ENCODE peak calls at places on chromosomes 6 and 20, in six cellular contexts. One of them, this sample, is unnamed. For H3K4me1, the result is how much of the 10 kb centered on the place peaks cover.

GRCh38 chr20:25136643-25137559 is 55.0 kb upstream of the VSX1 start:
- DNase-seq in adipocyte: peak
- DNase-seq in aorta: peak
- DNase-seq in heart left ventricle: peak
- DNase-seq in OCI-LY7: no peak
- DNase-seq in left ventricle myocardium inferior: peak
- DNase-seq in this sample: peak

GRCh38 chr20:9392892-9393857 is 121.2 kb upstream of the LAMP5 start:
- DNase-seq in adipocyte: peak
- DNase-seq in aorta: peak
- DNase-seq in heart left ventricle: peak
- DNase-seq in OCI-LY7: peak
- DNase-seq in left ventricle myocardium inferior: peak
- DNase-seq in this sample: peak

GRCh38 chr6:101208152-101208551 is 185.4 kb upstream of the GRIK2 start:
- DNase-seq in adipocyte: no peak
- DNase-seq in aorta: no peak
- DNase-seq in heart left ventricle: no peak
- DNase-seq in OCI-LY7: no peak
- DNase-seq in left ventricle myocardium inferior: no peak
- DNase-seq in this sample: no peak

GRCh38 chr20:4459081-4459480 is 262.6 kb upstream of the PRND start:
- DNase-seq in adipocyte: no peak
- DNase-seq in aorta: no peak
- DNase-seq in heart left ventricle: no peak
- DNase-seq in OCI-LY7: no peak
- DNase-seq in left ventricle myocardium inferior: no peak
- DNase-seq in this sample: no peak

GRCh38 chr6:113683968-113684367 is 173.2 kb upstream of the MARCKS start:
- DNase-seq in adipocyte: no peak
- DNase-seq in aorta: no peak
- DNase-seq in heart left ventricle: no peak
- DNase-seq in OCI-LY7: no peak
- DNase-seq in left ventricle myocardium inferior: no peak
- DNase-seq in this sample: no peak

GRCh38 chr6:154593122-154593521 is 82.6 kb upstream of the CNKSR3 start:
- DNase-seq in adipocyte: no peak
- DNase-seq in aorta: peak
- DNase-seq in heart left ventricle: peak
- DNase-seq in OCI-LY7: no peak
- DNase-seq in left ventricle myocardium inferior: peak
- DNase-seq in this sample: no peak

GRCh38 chr6:157841211-157841840 is 18.3 kb downstream of the SNX9 start:
- DNase-seq in adipocyte: no peak
- DNase-seq in aorta: no peak
- DNase-seq in heart left ventricle: no peak
- DNase-seq in OCI-LY7: no peak
- DNase-seq in left ventricle myocardium inferior: no peak
- DNase-seq in this sample: no peak

GRCh38 chr20:46558511-46558959 is 8.1 kb upstream of the OCSTAMP start:
- DNase-seq in adipocyte: peak
- DNase-seq in aorta: peak
- DNase-seq in heart left ventricle: no peak
- DNase-seq in OCI-LY7: no peak
- DNase-seq in left ventricle myocardium inferior: no peak
- DNase-seq in this sample: no peak

GRCh38 chr6:35343835-35344550 is 1.6 kb downstream of the PPARD start:
- DNase-seq in adipocyte: peak
- DNase-seq in aorta: no peak
- DNase-seq in heart left ventricle: no peak
- DNase-seq in OCI-LY7: no peak
- DNase-seq in left ventricle myocardium inferior: no peak
- DNase-seq in this sample: no peak

GRCh38 chr20:46680684-46681031 is 8.6 kb downstream of the TP53RK start:
- DNase-seq in adipocyte: no peak
- DNase-seq in aorta: no peak
- DNase-seq in heart left ventricle: no peak
- DNase-seq in OCI-LY7: no peak
- DNase-seq in left ventricle myocardium inferior: no peak
- DNase-seq in this sample: no peak

GRCh38 chr20:44725852-44726251 is 10.7 kb downstream of the CCN5 start:
- DNase-seq in adipocyte: no peak
- DNase-seq in aorta: no peak
- DNase-seq in heart left ventricle: no peak
- DNase-seq in OCI-LY7: no peak
- DNase-seq in left ventricle myocardium inferior: no peak
- DNase-seq in this sample: no peak

GRCh38 chr20:23629017-23629541 is 8.7 kb downstream of the CST3 start:
- DNase-seq in adipocyte: no peak
- DNase-seq in aorta: no peak
- DNase-seq in heart left ventricle: no peak
- DNase-seq in OCI-LY7: no peak
- DNase-seq in left ventricle myocardium inferior: peak
- DNase-seq in this sample: peak

GRCh38 chr20:58647814-58648501 is 3.1 kb upstream of the STX16 start:
- DNase-seq in adipocyte: peak
- DNase-seq in aorta: no peak
- DNase-seq in heart left ventricle: no peak
- DNase-seq in OCI-LY7: no peak
- DNase-seq in left ventricle myocardium inferior: no peak
- DNase-seq in this sample: no peak

GRCh38 chr6:132764370-132764769 is 6.7 kb upstream of the VNN2 start:
- DNase-seq in adipocyte: peak
- DNase-seq in aorta: peak
- DNase-seq in heart left ventricle: no peak
- DNase-seq in OCI-LY7: no peak
- DNase-seq in left ventricle myocardium inferior: peak
- DNase-seq in this sample: peak

GRCh38 chr6:156517090-156517489 is 260.1 kb upstream of the ARID1B start:
- DNase-seq in adipocyte: no peak
- DNase-seq in aorta: no peak
- DNase-seq in heart left ventricle: no peak
- DNase-seq in OCI-LY7: no peak
- DNase-seq in left ventricle myocardium inferior: no peak
- DNase-seq in this sample: no peak

GRCh38 chr6:43997342-43997677 is 129.9 kb downstream of the MRPL14 start:
- DNase-seq in adipocyte: no peak
- DNase-seq in aorta: no peak
- DNase-seq in heart left ventricle: no peak
- DNase-seq in OCI-LY7: no peak
- DNase-seq in left ventricle myocardium inferior: no peak
- DNase-seq in this sample: no peak

GRCh38 chr6:44000164-44000842 is 126.9 kb downstream of the MRPL14 start:
- DNase-seq in adipocyte: no peak
- DNase-seq in aorta: peak
- DNase-seq in heart left ventricle: no peak
- DNase-seq in OCI-LY7: peak
- DNase-seq in left ventricle myocardium inferior: no peak
- DNase-seq in this sample: no peak

GRCh38 chr6:44001318-44001868 is 125.9 kb downstream of the MRPL14 start:
- DNase-seq in adipocyte: peak
- DNase-seq in aorta: peak
- DNase-seq in heart left ventricle: peak
- DNase-seq in OCI-LY7: peak
- DNase-seq in left ventricle myocardium inferior: no peak
- DNase-seq in this sample: no peak

GRCh38 chr6:44002071-44002590 is 125.1 kb downstream of the MRPL14 start:
- DNase-seq in adipocyte: no peak
- DNase-seq in aorta: peak
- DNase-seq in heart left ventricle: no peak
- DNase-seq in OCI-LY7: no peak
- DNase-seq in left ventricle myocardium inferior: no peak
- DNase-seq in this sample: peak

DNA sequence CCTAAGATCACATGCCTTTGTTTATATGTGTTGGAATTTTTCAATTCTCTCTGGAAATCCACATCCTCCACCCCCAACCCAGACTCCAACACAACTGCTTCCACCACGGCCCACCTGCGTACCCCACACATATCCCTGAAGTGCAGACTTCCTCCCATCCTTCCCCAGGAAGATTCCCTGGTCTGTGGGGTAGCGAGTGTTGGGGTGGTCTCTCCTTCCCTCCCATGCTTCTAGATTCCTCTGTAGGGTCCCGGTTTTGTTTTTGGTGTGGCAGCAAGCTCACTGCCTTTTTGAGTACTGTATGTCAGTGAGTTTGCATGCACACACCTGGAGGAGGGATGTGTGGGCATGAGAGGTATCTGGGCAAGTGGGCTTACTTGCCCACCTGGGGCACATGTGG is 127.6 kb downstream of the MRPL14 start:
- DNase-seq in adipocyte: no peak
- DNase-seq in aorta: no peak
- DNase-seq in heart left ventricle: no peak
- DNase-seq in OCI-LY7: no peak
- DNase-seq in left ventricle myocardium inferior: no peak
- DNase-seq in this sample: no peak
- H3K4me1 ChIP-seq in adipocyte: under half
- H3K4me1 ChIP-seq in aorta: under half
- H3K4me1 ChIP-seq in heart left ventricle: under half
- H3K4me1 ChIP-seq in OCI-LY7: under half
- H3K4me1 ChIP-seq in left ventricle myocardium inferior: under half
- H3K4me1 ChIP-seq in this sample: under half

DNA sequence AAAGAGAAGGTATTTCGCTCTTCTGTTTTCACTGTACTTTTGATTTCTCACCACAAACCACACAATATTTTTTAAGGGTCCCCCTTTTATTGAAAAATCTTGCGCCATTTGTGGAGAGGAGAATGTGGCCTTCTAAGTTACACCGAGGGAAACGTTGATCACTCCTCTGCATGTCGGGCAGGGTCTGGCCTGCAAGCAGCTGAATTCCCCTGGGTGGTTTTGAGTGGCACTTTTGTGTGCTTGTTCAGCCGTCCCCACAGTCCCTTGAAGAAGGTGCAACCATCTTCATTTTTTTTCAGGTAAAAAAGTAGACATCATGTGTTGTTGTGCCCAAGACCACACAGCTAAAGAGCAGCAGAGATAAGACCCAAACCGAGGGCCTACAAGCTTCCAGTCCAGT is 6.1 kb downstream of the GPR31 start:
- DNase-seq in adipocyte: no peak
- DNase-seq in aorta: no peak
- DNase-seq in heart left ventricle: no peak
- DNase-seq in OCI-LY7: peak
- DNase-seq in left ventricle myocardium inferior: no peak
- DNase-seq in this sample: no peak
- H3K4me1 ChIP-seq in adipocyte: under half
- H3K4me1 ChIP-seq in aorta: under half
- H3K4me1 ChIP-seq in heart left ventricle: under half
- H3K4me1 ChIP-seq in OCI-LY7: under half
- H3K4me1 ChIP-seq in left ventricle myocardium inferior: under half
- H3K4me1 ChIP-seq in this sample: under half

DNA sequence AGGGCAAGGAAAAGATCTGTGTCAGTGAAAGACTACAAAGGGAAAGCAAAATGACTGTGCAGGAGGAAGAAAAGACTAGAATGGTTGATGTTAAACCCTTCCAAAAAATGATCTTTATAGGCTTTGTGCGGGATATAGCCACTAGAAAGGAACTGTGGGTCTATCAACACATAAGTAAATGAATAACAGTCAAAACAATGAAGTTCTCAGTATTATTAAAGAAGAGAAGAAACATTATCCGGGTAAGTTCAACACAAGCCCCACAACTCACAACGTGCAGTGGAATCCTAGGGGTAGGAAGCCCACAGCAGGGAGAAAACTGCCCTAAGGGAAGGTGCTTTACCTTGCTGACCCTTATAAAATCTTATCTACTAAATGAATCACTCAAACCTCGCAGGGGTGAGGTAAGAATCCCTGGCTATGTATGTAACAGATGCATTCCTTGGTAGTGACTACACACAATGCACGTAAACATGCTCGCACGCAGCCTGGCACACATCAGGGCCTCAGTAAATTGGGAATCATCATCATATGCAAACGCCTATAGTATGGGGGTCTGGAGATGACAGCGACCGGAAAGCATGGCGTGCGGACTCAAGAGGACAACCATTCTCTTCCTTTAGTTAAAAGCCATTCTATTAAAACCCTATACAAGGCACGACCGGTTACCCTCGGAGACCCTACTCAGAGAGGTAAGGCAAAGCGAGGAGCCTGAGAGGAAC is 11.3 kb downstream of the TFAP2A start:
- DNase-seq in adipocyte: peak
- DNase-seq in aorta: no peak
- DNase-seq in heart left ventricle: no peak
- DNase-seq in OCI-LY7: no peak
- DNase-seq in left ventricle myocardium inferior: no peak
- DNase-seq in this sample: no peak
- H3K4me1 ChIP-seq in adipocyte: under half
- H3K4me1 ChIP-seq in aorta: under half
- H3K4me1 ChIP-seq in heart left ventricle: under half
- H3K4me1 ChIP-seq in OCI-LY7: under half
- H3K4me1 ChIP-seq in left ventricle myocardium inferior: under half
- H3K4me1 ChIP-seq in this sample: under half

GRCh38 chr20:48813930-48814546 is 13.8 kb downstream of the PREX1 start:
- DNase-seq in adipocyte: no peak
- DNase-seq in aorta: no peak
- DNase-seq in heart left ventricle: no peak
- DNase-seq in OCI-LY7: no peak
- DNase-seq in left ventricle myocardium inferior: no peak
- DNase-seq in this sample: no peak
- H3K4me1 ChIP-seq in adipocyte: under half
- H3K4me1 ChIP-seq in aorta: under half
- H3K4me1 ChIP-seq in heart left ventricle: under half
- H3K4me1 ChIP-seq in OCI-LY7: under half
- H3K4me1 ChIP-seq in left ventricle myocardium inferior: under half
- H3K4me1 ChIP-seq in this sample: under half

DNA sequence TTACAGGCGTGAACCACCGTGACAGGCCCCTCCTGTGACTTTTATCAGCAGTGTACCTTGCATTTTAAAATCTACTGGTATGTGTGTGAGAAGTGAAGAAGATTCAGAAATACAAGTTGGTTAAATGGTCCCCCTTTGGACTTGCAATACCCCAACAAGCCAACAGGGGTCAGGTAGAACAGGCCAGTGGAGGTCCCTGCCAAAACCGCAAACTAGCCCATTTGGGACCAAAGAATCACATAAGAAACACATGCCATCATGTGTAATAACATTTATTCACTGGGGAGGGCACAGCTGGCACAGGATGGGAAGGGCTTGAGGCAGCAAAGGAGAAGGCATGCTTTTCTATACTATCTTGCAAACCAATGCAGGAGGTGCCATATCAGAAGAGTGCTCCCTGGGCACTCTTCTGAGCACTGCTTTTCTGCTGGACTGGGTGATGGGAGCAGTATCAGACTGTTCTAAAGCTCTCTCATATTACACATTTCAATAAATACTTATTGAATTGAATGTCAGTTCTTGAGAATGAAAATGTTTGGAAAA is 116.1 kb upstream of the TRAF3IP2 start:
- DNase-seq in adipocyte: peak
- DNase-seq in aorta: no peak
- DNase-seq in heart left ventricle: no peak
- DNase-seq in OCI-LY7: peak
- DNase-seq in left ventricle myocardium inferior: no peak
- DNase-seq in this sample: peak
- H3K4me1 ChIP-seq in adipocyte: half or more
- H3K4me1 ChIP-seq in aorta: under half
- H3K4me1 ChIP-seq in heart left ventricle: under half
- H3K4me1 ChIP-seq in OCI-LY7: under half
- H3K4me1 ChIP-seq in left ventricle myocardium inferior: under half
- H3K4me1 ChIP-seq in this sample: under half